ENCODE peak calls at places on chromosomes 12 and 14, in six cellular contexts. U is HCT116, R is K562, J is H1, N is GM12878, P is NT2/D1. O is an unnamed sample.

GRCh38 chr12:131112690-131113290 is 159.1 kb downstream of the ADGRD1 start:
- DNase-seq in J (no peak), U (no peak), N (no peak), P (no peak), R (no peak), O (no peak)

GRCh38 chr14:54366726-54367707 is 29.8 kb upstream of the CDKN3 start:
- DNase-seq in U (peak; percentile 49), R (peak; percentile 12), P (peak; percentile 43), N (no peak), J (peak; percentile 51), O (peak; percentile 84)

GRCh38 chr14:106790189-106791036 is 1264.0 kb downstream of the TMEM121 start:
- DNase-seq in J (peak; percentile 66), N (no peak), U (no peak), R (peak; percentile 35), P (peak; percentile 13), O (peak; percentile 47)

GRCh38 chr12:108633534-108634224 is at the start of gene SELPLG:
- DNase-seq in R (peak; percentile 45), J (no peak), U (no peak), P (no peak), N (peak; percentile 99), O (no peak)

GRCh38 chr12:6644257-6644596 is 3.0 kb downstream of the ACRBP start:
- DNase-seq in N (no peak), U (no peak), J (no peak), P (no peak), R (no peak), O (no peak)

GRCh38 chr14:104150201-104151027 is 12.0 kb downstream of the KIF26A start:
- DNase-seq in N (no peak), U (no peak), R (peak; percentile 27), J (no peak), P (no peak), O (no peak)

GRCh38 chr14:104154246-104154645 is 15.9 kb downstream of the KIF26A start:
- DNase-seq in R (no peak), N (no peak), J (no peak), U (no peak), P (no peak), O (no peak)

GRCh38 chr12:83470749-83471148 is 784.0 kb downstream of the TMTC2 start:
- DNase-seq in U (no peak), N (no peak), J (no peak), P (no peak), R (no peak), O (no peak)

GRCh38 chr14:100708349-100709217 is 18.1 kb upstream of the DLK1 start:
- DNase-seq in J (peak; percentile 84), U (peak; percentile 35), N (no peak), P (no peak), R (no peak), O (peak; percentile 37)

GRCh38 chr14:97866664-97867063 is 1069.5 kb downstream of the VRK1 start:
- DNase-seq in U (no peak), J (no peak), R (no peak), P (peak; percentile 51), N (no peak), O (no peak)

GRCh38 chr12:102740157-102741032 is 176.6 kb downstream of the PAH start:
- DNase-seq in R (no peak), J (no peak), P (no peak), U (peak; percentile 13), N (no peak), O (peak; percentile 6)

GRCh38 chr14:105119410-105120025 is 49.1 kb downstream of the JAG2 start:
- DNase-seq in N (no peak), P (no peak), R (no peak), J (no peak), U (no peak), O (no peak)

GRCh38 chr12:120528861-120529525 is at the start of gene COQ5:
- DNase-seq in J (peak; percentile 92), P (peak; percentile 83), N (no peak), R (peak; percentile 79), U (peak; percentile 68), O (peak; percentile 80)

GRCh38 chr14:92121207-92121669 is 268 bp downstream of the NDUFB1 start:
- DNase-seq in J (no peak), U (no peak), N (no peak), R (no peak), P (no peak), O (peak; percentile 4)

GRCh38 chr14:98368916-98369315 is 903.1 kb downstream of the BCL11B start:
- DNase-seq in U (no peak), P (no peak), R (no peak), N (no peak), J (no peak), O (no peak)

GRCh38 chr12:72444566-72444965 is 172.4 kb downstream of the TRHDE start:
- DNase-seq in R (no peak), U (no peak), J (no peak), N (no peak), P (no peak), O (no peak)

GRCh38 chr14:87638196-87638595 is 354.8 kb downstream of the GALC start:
- DNase-seq in P (no peak), J (no peak), N (no peak), R (no peak), U (no peak), O (no peak)

GRCh38 chr14:87640553-87640952 is 352.4 kb downstream of the GALC start:
- DNase-seq in R (no peak), J (no peak), N (no peak), U (no peak), P (no peak), O (peak; percentile 80)

GRCh38 chr14:87643005-87643404 is 350.0 kb downstream of the GALC start:
- DNase-seq in U (no peak), N (no peak), P (no peak), J (no peak), R (no peak), O (no peak)
- TF ChIP-seq ZNF274 in U (no peak), N (no peak), P (no peak), J (no peak), R (no peak), O (no peak)

GRCh38 chr12:94149781-94150482 is 1.6 kb downstream of the PLXNC1 start:
- DNase-seq in J (peak; percentile 69), P (no peak), N (no peak), R (no peak), U (no peak), O (no peak)

GRCh38 chr12:94150483-94151225 is 2.3 kb downstream of the PLXNC1 start:
- DNase-seq in P (no peak), J (no peak), R (no peak), U (no peak), N (no peak), O (no peak)

GRCh38 chr12:94147991-94148840 is at the start of gene PLXNC1:
- DNase-seq in U (no peak), P (no peak), R (no peak), J (peak; percentile 78), N (no peak), O (no peak)

GRCh38 chr12:94147377-94147990 is 893 bp upstream of the PLXNC1 start:
- DNase-seq in P (no peak), U (no peak), N (no peak), R (no peak), J (peak; percentile 41), O (no peak)

DNA sequence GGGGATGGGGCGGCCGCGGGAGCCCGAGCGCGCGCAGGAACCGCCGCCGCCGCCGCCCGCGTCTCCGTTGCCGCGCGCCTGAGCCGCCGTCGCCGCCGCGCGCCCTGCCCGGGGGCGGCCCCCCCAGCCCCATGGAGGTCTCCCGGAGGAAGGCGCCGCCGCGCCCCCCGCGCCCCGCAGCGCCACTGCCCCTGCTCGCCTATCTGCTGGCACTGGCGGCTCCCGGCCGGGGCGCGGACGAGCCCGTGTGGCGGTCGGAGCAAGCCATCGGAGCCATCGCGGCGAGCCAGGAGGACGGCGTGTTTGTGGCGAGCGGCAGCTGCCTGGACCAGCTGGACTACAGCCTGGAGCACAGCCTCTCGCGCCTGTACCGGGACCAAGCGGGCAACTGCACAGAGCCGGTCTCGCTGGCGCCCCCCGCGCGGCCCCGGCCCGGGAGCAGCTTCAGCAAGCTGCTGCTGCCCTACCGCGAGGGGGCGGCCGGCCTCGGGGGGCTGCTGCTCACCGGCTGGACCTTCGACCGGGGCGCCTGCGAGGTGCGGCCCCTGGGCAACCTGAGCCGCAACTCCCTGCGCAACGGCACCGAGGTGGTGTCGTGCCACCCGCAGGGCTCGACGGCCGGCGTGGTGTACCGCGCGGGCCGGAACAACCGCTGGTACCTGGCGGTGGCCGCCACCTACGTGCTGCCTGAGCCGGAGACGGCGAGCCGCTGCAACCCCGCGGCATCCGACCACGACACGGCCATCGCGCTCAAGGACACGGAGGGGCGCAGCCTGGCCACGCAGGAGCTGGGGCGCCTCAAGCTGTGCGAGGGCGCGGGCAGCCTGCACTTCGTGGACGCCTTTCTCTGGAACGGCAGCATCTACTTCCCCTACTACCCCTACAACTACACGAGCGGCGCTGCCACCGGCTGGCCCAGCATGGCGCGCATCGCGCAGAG is 734 bp downstream of the PLXNC1 start:
- DNase-seq in R (no peak), J (peak; percentile 85), P (no peak), N (no peak), U (no peak), O (no peak)
- TF ChIP-seq ZNF274 in R (no peak), J (no peak), P (no peak), N (no peak), U (no peak), O (no peak)

GRCh38 chr12:54933381-54933780 is 51.2 kb downstream of the TESPA1 start:
- DNase-seq in P (no peak), J (no peak), U (no peak), N (peak; percentile 2), R (no peak), O (no peak)

GRCh38 chr12:54936736-54937135 is 47.8 kb downstream of the TESPA1 start:
- DNase-seq in N (no peak), P (no peak), U (no peak), J (no peak), R (no peak), O (no peak)

GRCh38 chr12:54937376-54937775 is 47.2 kb downstream of the TESPA1 start:
- DNase-seq in J (no peak), P (no peak), R (no peak), N (no peak), U (no peak), O (no peak)

GRCh38 chr12:54934419-54934818 is 50.1 kb downstream of the TESPA1 start:
- DNase-seq in J (no peak), N (no peak), R (no peak), P (no peak), U (no peak), O (no peak)

DNA sequence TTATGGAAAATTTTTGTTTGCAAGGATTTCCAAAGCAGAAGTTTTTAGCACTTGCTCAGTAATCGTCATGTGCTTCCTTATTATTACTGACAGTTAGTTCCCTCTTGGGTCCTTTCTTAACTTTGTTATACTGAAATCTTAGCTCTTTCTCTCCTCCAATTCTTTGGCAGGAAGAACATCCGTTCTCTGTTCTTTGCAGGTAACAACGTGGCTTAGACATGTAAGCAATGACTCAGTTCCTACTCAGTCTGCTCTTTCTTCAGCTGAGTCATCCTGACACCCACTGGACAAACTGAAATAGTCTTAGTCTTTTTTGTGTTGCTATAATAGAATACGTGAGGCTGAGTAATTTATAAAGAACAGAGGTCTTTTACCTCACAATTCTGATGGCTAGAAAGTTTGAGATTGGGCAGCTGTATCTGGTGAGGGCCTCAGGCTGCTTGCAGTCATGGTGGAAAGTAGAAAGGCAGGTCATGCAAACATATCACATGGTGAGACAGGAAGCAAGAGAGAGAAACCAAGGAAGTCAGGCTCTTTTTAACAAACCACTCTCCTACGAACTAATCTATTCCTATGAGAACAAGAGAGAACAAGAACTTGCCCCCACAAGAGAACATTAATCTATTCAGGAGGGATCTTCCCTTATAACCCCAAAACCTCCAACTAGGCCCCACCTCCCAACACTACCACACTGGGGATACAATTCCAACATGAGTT is 49.2 kb downstream of the TESPA1 start:
- DNase-seq in R (peak; percentile 55), P (no peak), J (no peak), N (peak; percentile 60), U (peak; percentile 77), O (peak; percentile 2)
- TF ChIP-seq ZNF274 in R (no peak), P (no peak), J (no peak), N (no peak), U (no peak), O (no peak)

GRCh38 chr14:65032319-65032718 is 45.6 kb downstream of the FNTB start:
- DNase-seq in J (no peak), P (no peak), N (no peak), U (no peak), R (no peak), O (no peak)
- TF ChIP-seq ZNF274 in J (no peak), P (no peak), N (no peak), U (no peak), R (no peak), O (no peak)

O was measured in HepG2.